ENCODE peak calls at places on chromosomes 5 and 9, in five cellular contexts. V is heart right ventricle, E is endothelial cell, L is GM13976, T is cardiac fibroblast. J is an unnamed sample.

GRCh38 chr9:74556685-74557084 is 59.5 kb downstream of the RORB start:
- DNase-seq in V (no peak), E (no peak), L (peak), T (no peak), J (peak)

GRCh38 chr5:370959-371810 is 49.7 kb downstream of the AHRR start:
- DNase-seq in V (no peak), E (no peak), L (peak), T (peak), J (no peak)

GRCh38 chr9:128634111-128634510 is 22.5 kb downstream of the DYNC2I2 start:
- DNase-seq in V (no peak), E (no peak), L (peak), T (no peak), J (peak)

GRCh38 chr9:127976498-127976897 is 4.3 kb downstream of the EEIG1 start:
- DNase-seq in V (no peak), E (no peak), L (no peak), T (no peak), J (no peak)

GRCh38 chr9:69036319-69036718 is 767 bp downstream of the FXN start:
- DNase-seq in V (no peak), E (no peak), L (peak), T (peak), J (peak)

GRCh38 chr5:105899726-105900125 is 1771.0 kb downstream of the EFNA5 start:
- DNase-seq in V (no peak), E (no peak), L (no peak), T (no peak), J (no peak)

GRCh38 chr5:10275991-10276390 is 25.9 kb downstream of the CCT5 start:
- DNase-seq in V (no peak), E (no peak), L (no peak), T (no peak), J (no peak)

GRCh38 chr9:127776195-127776918 is 2.1 kb downstream of the SH2D3C start:
- DNase-seq in V (no peak), E (peak), L (peak), T (no peak), J (peak)

GRCh38 chr5:173890195-173890951 is 2.2 kb downstream of the CPEB4 start:
- DNase-seq in V (peak), E (peak), L (no peak), T (peak), J (no peak)

GRCh38 chr5:72624641-72625236 is 117.5 kb upstream of the ZNF366 start:
- DNase-seq in V (no peak), E (no peak), L (no peak), T (peak), J (no peak)

GRCh38 chr5:174084691-174085154 is 39.2 kb downstream of the NSG2 start:
- DNase-seq in V (no peak), E (no peak), L (no peak), T (no peak), J (no peak)

GRCh38 chr9:137478613-137479314 is 19.6 kb upstream of the NSMF start:
- DNase-seq in V (no peak), E (no peak), L (no peak), T (no peak), J (no peak)

GRCh38 chr5:141668601-141669265 is 13.3 kb downstream of the ARAP3 start:
- DNase-seq in V (no peak), E (no peak), L (no peak), T (no peak), J (no peak)

GRCh38 chr9:91320299-91320698 is 41.4 kb downstream of the AUH start:
- DNase-seq in V (no peak), E (no peak), L (no peak), T (no peak), J (no peak)

GRCh38 chr5:58264276-58264675 is 195.6 kb downstream of the PLK2 start:
- DNase-seq in V (no peak), E (no peak), L (no peak), T (no peak), J (no peak)

GRCh38 chr5:148924817-148925216 is 98.4 kb downstream of the ADRB2 start:
- DNase-seq in V (peak), E (no peak), L (no peak), T (peak), J (no peak)

GRCh38 chr9:132193227-132194110 is 31.6 kb downstream of the NTNG2 start:
- DNase-seq in V (no peak), E (no peak), L (no peak), T (no peak), J (no peak)

GRCh38 chr9:38681747-38682227 is 38.1 kb downstream of the FAM240B start:
- DNase-seq in V (no peak), E (no peak), L (no peak), T (peak), J (no peak)

GRCh38 chr5:160497897-160498296 is 76.2 kb downstream of the PTTG1 start:
- DNase-seq in V (no peak), E (no peak), L (no peak), T (no peak), J (no peak)

GRCh38 chr5:157518963-157519362 is 56.6 kb downstream of the ADAM19 start:
- DNase-seq in V (no peak), E (no peak), L (peak), T (no peak), J (peak)

GRCh38 chr9:6413365-6414263 is 615 bp downstream of the UHRF2 start:
- DNase-seq in V (peak), E (peak), L (peak), T (no peak), J (no peak)
- TF ChIP-seq CTCF in V (no peak), E (no peak), L (no peak), T (no peak), J (no peak)

GRCh38 chr5:116497648-116498047 is 77.0 kb downstream of the SEMA6A start:
- DNase-seq in V (no peak), E (no peak), L (no peak), T (no peak), J (no peak)
- TF ChIP-seq CTCF in V (no peak), E (no peak), L (no peak), T (no peak), J (no peak)

DNA sequence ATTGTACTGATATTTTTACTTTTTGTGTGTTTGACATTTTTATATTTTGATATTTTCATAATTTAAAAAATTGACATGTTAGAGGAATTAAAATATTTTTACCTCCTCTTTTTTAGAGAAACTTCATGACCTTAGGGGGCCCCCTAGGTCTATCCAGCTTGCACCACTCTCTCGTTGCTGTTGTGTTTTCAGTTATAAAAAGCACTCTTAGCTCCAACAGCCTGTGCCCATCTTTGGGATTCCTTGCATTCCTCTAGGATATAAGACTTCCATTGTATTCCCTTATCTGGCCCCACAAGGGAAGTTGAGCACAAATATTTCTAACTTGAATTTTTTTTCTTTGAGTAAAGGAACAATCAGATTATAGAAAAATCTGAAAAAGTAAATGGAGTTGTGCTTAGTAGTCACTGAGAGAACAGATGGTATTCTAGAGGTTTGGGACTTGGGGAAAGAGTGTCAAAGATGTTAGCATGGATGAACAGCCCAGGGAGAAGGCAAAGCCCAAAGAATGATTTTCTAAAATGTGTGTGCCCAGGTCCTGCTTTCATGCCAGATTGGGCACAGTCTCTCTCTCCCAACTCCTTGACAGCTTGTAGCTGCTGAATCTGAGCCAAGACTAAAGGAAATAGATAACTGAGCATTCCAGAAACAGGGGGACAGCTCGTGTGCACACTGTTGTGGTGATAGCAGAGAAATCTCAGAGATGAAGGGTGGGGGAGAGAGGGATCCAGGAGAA is 245.5 kb downstream of the SH3GL2 start:
- DNase-seq in V (no peak), E (no peak), L (no peak), T (no peak), J (no peak)
- TF ChIP-seq CTCF in V (no peak), E (no peak), L (no peak), T (no peak), J (no peak)

GRCh38 chr9:75996726-75997125 is 106.3 kb downstream of the PCSK5 start:
- DNase-seq in V (no peak), E (no peak), L (no peak), T (no peak), J (no peak)
- TF ChIP-seq CTCF in V (no peak), E (no peak), L (no peak), T (no peak), J (no peak)

DNA sequence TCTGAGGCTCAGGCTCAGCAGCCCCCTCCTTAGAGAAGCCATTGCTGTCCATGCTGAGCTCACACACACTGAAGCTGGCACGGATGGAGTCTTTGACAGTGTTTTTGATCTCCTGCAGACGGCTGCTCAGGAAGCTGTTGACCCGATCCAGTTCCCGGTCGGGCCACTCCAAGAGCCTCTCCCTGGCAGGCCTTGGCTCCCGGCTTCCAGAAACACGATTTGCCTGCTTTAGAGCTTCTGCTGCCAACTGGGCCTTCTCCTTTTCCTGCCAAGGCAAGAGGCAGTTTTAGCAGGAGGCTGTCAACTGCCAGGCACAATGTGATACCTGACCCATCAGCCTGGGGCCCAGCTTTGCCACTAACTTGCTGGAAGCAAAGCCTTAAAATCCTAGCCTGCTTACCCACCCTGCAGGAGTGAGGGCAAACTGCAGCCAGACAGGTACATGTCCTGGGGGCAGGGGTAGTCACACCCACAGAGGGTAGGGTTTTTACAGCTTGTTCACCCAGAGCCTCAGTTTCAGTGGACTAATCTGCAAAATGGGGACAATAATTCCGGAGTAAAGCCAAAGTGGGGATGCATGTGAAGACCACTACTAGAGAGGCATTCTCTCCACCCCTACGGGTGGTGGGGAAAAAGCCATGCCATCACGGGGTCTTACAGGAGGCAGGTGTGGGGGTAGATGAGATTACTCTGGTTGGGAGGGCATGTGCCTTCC is 8.3 kb upstream of the DDX41 start:
- DNase-seq in V (peak), E (no peak), L (no peak), T (no peak), J (no peak)
- TF ChIP-seq CTCF in V (no peak), E (no peak), L (no peak), T (no peak), J (no peak)

DNA sequence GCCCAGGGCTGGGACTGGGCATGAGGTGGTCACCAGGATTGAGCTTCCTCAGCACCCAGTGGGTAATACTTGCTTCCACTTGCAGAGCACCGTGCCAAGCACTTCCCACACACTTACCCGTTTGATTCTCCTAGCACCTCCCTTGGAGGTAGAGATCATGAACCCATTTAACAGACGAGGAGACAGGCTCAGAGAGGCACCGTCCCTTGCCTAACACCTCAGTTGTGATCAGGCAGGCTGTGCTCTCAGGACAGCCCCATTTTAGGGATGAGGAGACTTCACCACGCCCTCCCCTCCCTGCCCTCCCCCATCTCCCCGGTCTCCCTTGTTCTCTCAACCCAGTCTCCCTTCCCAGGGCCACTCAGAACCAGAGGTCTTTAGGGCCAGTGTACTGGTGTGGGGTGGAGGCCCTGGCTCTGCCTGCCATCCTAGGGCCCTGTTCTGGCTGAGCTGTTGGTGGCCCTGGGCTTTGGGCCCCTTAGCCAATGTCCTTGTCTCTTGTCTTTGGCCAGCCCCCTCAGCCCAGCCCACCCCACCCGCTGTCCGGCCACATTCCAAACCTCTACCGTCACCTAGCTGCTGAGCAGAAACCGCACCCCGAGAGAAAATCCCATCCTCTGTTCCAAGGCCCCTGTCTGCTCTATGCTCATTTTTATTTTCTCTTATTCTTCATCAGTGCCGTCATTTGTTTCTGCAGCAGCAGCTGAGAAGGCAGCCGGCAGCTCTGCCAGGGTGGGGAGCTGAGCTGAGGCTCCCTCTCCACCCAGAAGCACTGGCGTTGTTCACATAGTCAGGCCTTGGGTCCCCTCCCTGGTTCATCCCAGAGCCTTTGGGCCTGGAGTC is 33.8 kb downstream of the OLFML2A start:
- DNase-seq in V (no peak), E (peak), L (no peak), T (peak), J (no peak)
- TF ChIP-seq CTCF in V (no peak), E (no peak), L (no peak), T (no peak), J (no peak)

GRCh38 chr5:96282020-96282419 is 151.0 kb downstream of the PCSK1 start:
- DNase-seq in V (no peak), E (no peak), L (no peak), T (no peak), J (no peak)
- TF ChIP-seq CTCF in V (no peak), E (no peak), L (no peak), T (no peak), J (no peak)

DNA sequence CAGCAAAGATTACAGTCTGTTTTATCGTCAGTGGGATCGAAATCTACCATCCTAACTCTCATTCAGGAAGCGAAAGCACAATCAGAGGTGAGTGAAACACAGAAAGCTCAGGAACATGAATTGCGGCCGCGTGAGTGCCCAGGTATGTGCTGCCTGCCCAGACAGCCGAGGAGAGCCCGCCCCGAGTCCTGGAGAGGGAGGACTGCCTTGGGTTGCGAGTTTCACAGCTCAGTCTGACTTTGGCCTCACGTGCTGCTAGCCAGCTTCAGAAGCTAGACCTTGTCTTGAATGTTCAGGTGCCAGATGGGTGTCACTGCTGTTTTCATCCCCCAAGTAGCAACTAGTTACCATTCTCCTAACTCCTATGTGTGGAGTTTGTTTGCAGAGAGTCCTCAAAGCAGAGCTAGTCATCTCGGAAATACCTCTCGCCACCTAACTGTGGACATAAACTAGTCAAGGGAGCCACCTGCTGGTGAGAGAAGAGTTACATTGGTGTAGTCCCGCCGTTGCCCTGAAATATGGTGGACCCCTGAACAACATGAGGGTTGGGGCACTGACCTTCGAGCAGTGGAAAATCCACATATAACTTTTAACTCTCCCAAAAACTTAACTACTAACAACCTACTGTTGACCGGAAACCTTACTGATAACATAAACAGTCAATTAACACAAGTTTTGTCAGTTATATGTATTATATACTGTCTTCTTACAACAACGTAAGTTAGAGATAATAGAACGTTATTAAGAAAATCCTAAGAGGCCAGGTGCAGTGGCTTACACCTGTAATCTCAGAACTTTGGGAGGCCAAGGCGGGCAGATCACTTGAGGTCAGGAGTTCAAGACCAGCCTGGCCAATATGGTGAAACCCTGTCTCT is 80.9 kb downstream of the GOLPH3 start:
- DNase-seq in V (no peak), E (peak), L (peak), T (peak), J (peak)
- TF ChIP-seq CTCF in V (peak), E (peak), L (peak), T (peak), J (peak)

DNA sequence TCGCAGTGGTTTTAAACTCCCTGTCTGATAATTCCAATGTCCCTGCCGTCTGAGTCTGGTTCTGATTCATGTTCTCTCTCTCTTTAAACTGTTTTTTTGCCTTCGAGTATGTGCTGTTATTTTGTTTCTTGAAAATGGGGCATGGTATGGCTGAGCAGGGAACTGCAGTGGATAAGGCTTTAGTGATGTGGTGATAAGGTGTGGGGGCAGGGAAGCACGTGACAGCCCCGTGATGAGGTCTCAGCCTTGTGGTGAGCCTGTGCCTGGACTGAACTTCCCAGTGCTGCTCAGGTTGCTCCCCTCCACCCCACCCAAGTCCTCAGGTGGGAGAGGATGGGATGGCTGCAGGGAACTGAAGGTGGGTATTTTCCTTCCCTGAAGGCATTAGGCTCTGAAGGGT is 5.5 kb upstream of the ZNF354B start:
- DNase-seq in V (no peak), E (no peak), L (no peak), T (no peak), J (no peak)
- TF ChIP-seq CTCF in V (no peak), E (no peak), L (no peak), T (no peak), J (no peak)

DNA sequence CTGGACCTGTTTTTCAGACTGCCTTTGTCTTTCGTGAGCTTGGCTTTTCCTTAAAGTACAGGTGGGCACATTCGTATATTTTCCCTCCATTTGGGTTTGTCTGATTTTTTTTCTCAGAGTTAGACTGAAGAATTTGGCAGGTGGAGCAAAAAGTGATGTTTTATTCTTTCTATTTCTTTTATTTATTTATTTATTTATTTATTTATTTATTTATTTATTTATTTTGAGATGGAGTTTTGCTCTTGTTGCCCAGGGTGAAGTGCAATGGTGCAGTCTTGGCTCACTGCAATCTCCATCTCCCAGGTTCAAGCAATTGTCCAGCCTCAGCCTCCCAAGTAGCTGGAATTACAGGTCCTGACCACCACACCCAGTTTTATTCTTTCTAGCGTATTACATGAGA is 1805.1 kb upstream of the WWC1 start:
- DNase-seq in V (no peak), E (no peak), L (no peak), T (no peak), J (no peak)
- TF ChIP-seq CTCF in V (no peak), E (no peak), L (no peak), T (no peak), J (no peak)